ENCODE peak calls at places on chromosomes 6 and 20, in nine cellular contexts. J, H, I, A, Z, X, F, G and K are unnamed samples.

GRCh38 chr6:24251339-24251738 is 106.5 kb downstream of the DCDC2 start:
- DNase-seq in J (no peak), H (no peak), I (no peak), A (no peak), Z (no peak), X (no peak), F (no peak), G (no peak), K (no peak)

GRCh38 chr20:64069614-64070243 is 6.7 kb downstream of the TCEA2 start:
- DNase-seq in J (no peak), H (peak), I (peak), A (no peak), Z (peak), X (peak), F (no peak), G (no peak), K (no peak)

GRCh38 chr6:34242252-34243130 is 5.8 kb downstream of the HMGA1 start:
- DNase-seq in J (no peak), H (no peak), I (no peak), A (no peak), Z (no peak), X (no peak), F (no peak), G (peak), K (peak)

GRCh38 chr6:17725083-17725482 is 18.4 kb upstream of the NUP153 start:
- DNase-seq in J (no peak), H (no peak), I (peak), A (no peak), Z (no peak), X (no peak), F (no peak), G (peak), K (no peak)

GRCh38 chr20:58989196-58989595 is 8.1 kb downstream of the NELFCD start:
- DNase-seq in J (no peak), H (no peak), I (no peak), A (no peak), Z (no peak), X (no peak), F (no peak), G (no peak), K (no peak)

GRCh38 chr6:110140650-110141049 is 38.8 kb downstream of the WASF1 start:
- DNase-seq in J (no peak), H (no peak), I (peak), A (no peak), Z (peak), X (peak), F (no peak), G (no peak), K (no peak)

GRCh38 chr6:37491161-37491829 is 8.4 kb downstream of the CCDC167 start:
- DNase-seq in J (no peak), H (peak), I (no peak), A (no peak), Z (no peak), X (no peak), F (no peak), G (no peak), K (no peak)

GRCh38 chr6:35547666-35548065 is 35.0 kb upstream of the TULP1 start:
- DNase-seq in J (no peak), H (no peak), I (no peak), A (no peak), Z (no peak), X (no peak), F (no peak), G (no peak), K (no peak)

GRCh38 chr6:42030585-42031506 is 19.5 kb upstream of the TAF8 start:
- DNase-seq in J (peak), H (no peak), I (peak), A (no peak), Z (no peak), X (no peak), F (no peak), G (no peak), K (peak)

GRCh38 chr6:169230322-169230665 is 23.4 kb downstream of the THBS2 start:
- DNase-seq in J (no peak), H (no peak), I (no peak), A (no peak), Z (no peak), X (no peak), F (peak), G (no peak), K (no peak)

GRCh38 chr20:2314759-2315439 is 19.1 kb downstream of the TGM3 start:
- DNase-seq in J (peak), H (no peak), I (no peak), A (no peak), Z (no peak), X (peak), F (peak), G (no peak), K (peak)

GRCh38 chr6:157242791-157243190 is 80.5 kb downstream of the TMEM242 start:
- DNase-seq in J (no peak), H (no peak), I (no peak), A (no peak), Z (no peak), X (no peak), F (no peak), G (no peak), K (no peak)

GRCh38 chr6:142893088-142893487 is 51.9 kb downstream of the HIVEP2 start:
- DNase-seq in J (no peak), H (no peak), I (peak), A (no peak), Z (no peak), X (peak), F (no peak), G (no peak), K (no peak)

GRCh38 chr20:63611646-63612045 is 15.3 kb downstream of the GMEB2 start:
- DNase-seq in J (no peak), H (no peak), I (no peak), A (no peak), Z (no peak), X (no peak), F (no peak), G (peak), K (peak)

GRCh38 chr20:48385527-48385926 is 442.3 kb downstream of the PREX1 start:
- DNase-seq in J (no peak), H (no peak), I (no peak), A (no peak), Z (no peak), X (no peak), F (no peak), G (no peak), K (no peak)

GRCh38 chr6:3220366-3220765 is 7.1 kb downstream of the TUBB2B start:
- DNase-seq in J (no peak), H (no peak), I (no peak), A (no peak), Z (no peak), X (no peak), F (no peak), G (no peak), K (no peak)

GRCh38 chr6:99867026-99867425 is 127.0 kb downstream of the MCHR2 start:
- DNase-seq in J (no peak), H (no peak), I (no peak), A (no peak), Z (no peak), X (no peak), F (no peak), G (no peak), K (no peak)

GRCh38 chr6:99868074-99868702 is 125.8 kb downstream of the MCHR2 start:
- DNase-seq in J (peak), H (peak), I (peak), A (peak), Z (peak), X (peak), F (peak), G (peak), K (no peak)
- TF ChIP-seq CTCF in J (peak), H (peak), I (peak), A (peak), Z (peak), X (peak), F (no peak), G (peak), K (peak)

GRCh38 chr6:88179692-88180091 is 13.5 kb upstream of the CNR1 start:
- DNase-seq in J (no peak), H (no peak), I (no peak), A (peak), Z (no peak), X (no peak), F (no peak), G (no peak), K (no peak)
- TF ChIP-seq CTCF in J (no peak), H (no peak), I (no peak), A (peak), Z (no peak), X (no peak), F (no peak), G (no peak), K (no peak)

GRCh38 chr6:32095338-32096086 is 13.6 kb downstream of the TNXB start:
- DNase-seq in J (no peak), H (peak), I (no peak), A (no peak), Z (no peak), X (no peak), F (no peak), G (no peak), K (no peak)
- TF ChIP-seq CTCF in J (no peak), H (no peak), I (no peak), A (no peak), Z (no peak), X (no peak), F (no peak), G (no peak), K (no peak)

GRCh38 chr6:44235891-44236516 is 10.9 kb upstream of the HSP90AB1 start:
- DNase-seq in J (no peak), H (no peak), I (no peak), A (no peak), Z (no peak), X (no peak), F (no peak), G (peak), K (peak)
- TF ChIP-seq CTCF in J (no peak), H (no peak), I (no peak), A (no peak), Z (no peak), X (no peak), F (no peak), G (no peak), K (no peak)